ENCODE peak calls at places on chromosomes 7 and 10, in seven cellular contexts. I is GM12891, K is GM12878, L is SK-N-SH, O is HepG2, B is H1, X is K562. N is an unnamed sample.

GRCh38 chr10:516766-517165 is 172.7 kb downstream of the DIP2C start:
- DNase-seq in I (no peak), K (no peak), L (peak; percentile 57), O (no peak), B (no peak), X (no peak), N (no peak)

GRCh38 chr7:72080349-72080766 is 331.8 kb downstream of the CALN1 start:
- DNase-seq in I (no peak), K (no peak), L (no peak), O (no peak), B (peak; percentile 31), X (no peak), N (no peak)

GRCh38 chr10:46546591-46547330 is 9.7 kb downstream of the GPRIN2 start:
- DNase-seq in I (no peak), K (no peak), L (no peak), O (no peak), B (peak; percentile 52), X (no peak), N (no peak)

GRCh38 chr7:122885583-122886356 is 490 bp downstream of the CADPS2 start:
- DNase-seq in I (peak; percentile 19), K (no peak), L (peak; percentile 79), O (peak; percentile 34), B (peak; percentile 73), X (peak; percentile 27), N (peak; percentile 37)

GRCh38 chr7:27130540-27131389 is at the start of gene HOXA4:
- DNase-seq in I (no peak), K (no peak), L (peak; percentile 82), O (peak; percentile 77), B (peak; percentile 91), X (no peak), N (no peak)

GRCh38 chr7:30019960-30020359 is 6.5 kb downstream of the FKBP14 start:
- DNase-seq in I (no peak), K (no peak), L (no peak), O (no peak), B (no peak), X (no peak), N (no peak)

GRCh38 chr10:44183667-44184632 is 200.9 kb downstream of the CXCL12 start:
- DNase-seq in I (no peak), K (no peak), L (no peak), O (no peak), B (no peak), X (no peak), N (no peak)

GRCh38 chr10:126500185-126500584 is 111.9 kb upstream of the ADAM12 start:
- DNase-seq in I (no peak), K (no peak), L (no peak), O (no peak), B (no peak), X (no peak), N (no peak)

GRCh38 chr10:89233033-89233432 is 18.5 kb downstream of the LIPA start:
- DNase-seq in I (no peak), K (no peak), L (no peak), O (no peak), B (no peak), X (no peak), N (no peak)

GRCh38 chr10:49225218-49225876 is 37.2 kb upstream of the TMEM273 start:
- DNase-seq in I (no peak), K (no peak), L (no peak), O (no peak), B (no peak), X (peak; percentile 44), N (no peak)

DNA sequence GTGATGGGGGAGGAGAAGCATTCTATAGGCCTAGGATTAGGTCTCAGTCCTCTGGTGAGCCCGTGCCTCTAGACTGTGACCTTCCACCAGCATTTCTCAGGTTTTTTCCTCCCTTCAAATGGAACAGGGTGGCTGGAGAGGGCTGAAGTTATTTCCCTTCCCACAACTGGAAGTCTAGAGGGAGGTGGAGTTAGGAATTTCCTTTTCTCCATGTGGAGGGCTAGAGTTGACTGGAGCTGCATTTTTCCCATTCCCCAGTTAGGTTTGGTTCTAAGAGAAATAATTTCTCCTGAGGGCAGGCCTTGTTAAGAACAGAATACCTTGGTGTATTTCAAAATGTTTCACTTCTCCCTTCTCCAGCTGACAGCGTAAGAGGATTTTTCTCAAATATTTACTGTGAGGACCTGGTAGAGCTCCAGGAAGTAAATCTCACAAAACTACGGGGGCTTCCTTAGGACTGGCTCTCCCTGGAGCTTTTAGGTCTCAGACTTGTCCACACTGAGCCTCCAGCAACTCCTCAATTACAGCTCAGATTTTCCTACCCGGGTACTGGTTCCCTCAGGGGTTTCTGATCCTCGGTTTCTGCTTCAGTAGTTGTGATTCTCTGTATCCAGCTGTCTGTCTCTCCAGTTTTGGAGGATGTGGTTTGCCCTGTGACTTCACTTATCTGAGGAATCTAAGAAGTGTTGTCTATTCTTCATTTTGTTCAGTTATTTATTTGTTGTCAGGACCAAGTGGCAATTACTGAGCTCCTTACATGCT is 6.0 kb upstream of the REEP3 start:
- DNase-seq in I (no peak), K (no peak), L (no peak), O (no peak), B (no peak), X (no peak), N (no peak)
- TF ChIP-seq TAF1 in I (no peak), K (no peak), L (no peak), O (no peak), B (no peak), X (no peak), N (no peak)

GRCh38 chr10:79446451-79447020 is 1.1 kb upstream of the ZCCHC24 start:
- DNase-seq in I (no peak), K (no peak), L (peak; percentile 91), O (no peak), B (peak; percentile 74), X (peak; percentile 88), N (no peak)

GRCh38 chr10:79444243-79445119 is 943 bp downstream of the ZCCHC24 start:
- DNase-seq in I (peak; percentile 54), K (no peak), L (peak; percentile 78), O (no peak), B (peak; percentile 78), X (peak; percentile 75), N (peak; percentile 63)

GRCh38 chr10:79445708-79446450 is 455 bp upstream of the ZCCHC24 start:
- DNase-seq in I (peak; percentile 96), K (peak; percentile 82), L (peak; percentile 96), O (peak; percentile 96), B (peak; percentile 94), X (peak; percentile 98), N (peak; percentile 95)

GRCh38 chr10:79443338-79444242 is 1.8 kb downstream of the ZCCHC24 start:
- DNase-seq in I (no peak), K (no peak), L (no peak), O (no peak), B (no peak), X (no peak), N (no peak)

GRCh38 chr10:79445217-79445707 is at the start of gene ZCCHC24:
- DNase-seq in I (peak; percentile 96), K (no peak), L (no peak), O (no peak), B (no peak), X (no peak), N (peak; percentile 54)
- TF ChIP-seq TAF1 in I (no peak), K (no peak), L (no peak), O (no peak), B (peak; percentile 51), X (peak; percentile 25), N (no peak)

GRCh38 chr7:149559711-149560110 is 62.1 kb upstream of the ZNF746 start:
- DNase-seq in I (no peak), K (no peak), L (no peak), O (no peak), B (no peak), X (no peak), N (no peak)
- TF ChIP-seq TAF1 in I (no peak), K (no peak), L (no peak), O (no peak), B (no peak), X (no peak), N (no peak)

DNA sequence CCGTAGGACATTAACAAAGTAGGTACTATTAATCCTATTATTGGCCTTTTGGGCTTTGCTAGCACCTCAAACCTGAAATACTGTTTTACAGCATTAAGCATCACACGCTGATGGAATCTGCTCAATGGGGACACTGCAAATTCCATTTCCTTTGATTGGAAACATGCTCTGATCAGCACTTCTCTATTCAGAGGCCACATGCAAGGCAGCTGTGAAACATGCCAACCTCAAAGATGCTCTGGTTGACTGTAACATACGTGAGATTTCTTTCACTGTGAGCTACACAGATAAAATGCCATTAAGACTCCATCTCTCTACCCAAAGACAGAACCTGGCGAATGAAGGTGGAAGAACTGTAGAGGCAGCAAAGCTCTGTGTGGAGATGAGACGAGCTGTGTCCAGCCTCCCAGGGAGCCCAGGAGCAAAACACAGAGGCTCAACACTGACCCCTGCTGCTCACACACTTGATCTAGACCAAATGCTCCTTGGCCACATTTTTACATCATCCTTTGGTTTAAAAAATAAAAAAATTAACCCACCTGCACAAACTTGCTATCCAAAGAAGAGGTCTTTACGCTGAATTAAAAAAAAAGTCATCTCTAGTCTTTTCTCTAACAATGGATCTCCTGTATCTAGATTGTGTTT is 8.0 kb downstream of the RSU1 start:
- DNase-seq in I (peak; percentile 23), K (no peak), L (peak; percentile 54), O (peak; percentile 29), B (peak; percentile 74), X (peak; percentile 49), N (peak; percentile 23)
- TF ChIP-seq TAF1 in I (no peak), K (no peak), L (no peak), O (no peak), B (no peak), X (no peak), N (no peak)

GRCh38 chr7:23895666-23896096 is 185.7 kb downstream of the STK31 start:
- DNase-seq in I (no peak), K (no peak), L (no peak), O (no peak), B (no peak), X (no peak), N (no peak)
- TF ChIP-seq TAF1 in I (no peak), K (no peak), L (no peak), O (no peak), B (no peak), X (no peak), N (no peak)

N was measured in GM12892.